ENCODE peak calls at places on chromosomes 2 and 18, in seven cellular contexts. N, T, Y, M, V, E and G are unnamed samples.

GRCh38 chr18:48868468-48869466 is 82.0 kb downstream of the SMAD7 start:
- DNase-seq in N (no peak), T (peak; percentile 62), Y (peak; percentile 35), E (no peak), M (no peak), V (no peak), G (no peak)

GRCh38 chr2:48113767-48114166 is 207.5 kb upstream of the FBXO11 start:
- DNase-seq in V (no peak), T (no peak), M (no peak), N (no peak), E (no peak), Y (no peak), G (no peak)

GRCh38 chr2:120988741-120989555 is 253.3 kb downstream of the GLI2 start:
- DNase-seq in V (no peak), T (no peak), M (no peak), Y (no peak), E (no peak), N (no peak), G (no peak)

GRCh38 chr18:24868331-24868730 is 407.9 kb downstream of the HRH4 start:
- DNase-seq in V (no peak), T (no peak), N (no peak), M (no peak), Y (peak; percentile 8), E (no peak), G (no peak)

GRCh38 chr2:8146329-8147048 is 535.4 kb upstream of the ID2 start:
- DNase-seq in N (no peak), M (no peak), V (no peak), E (no peak), Y (no peak), T (no peak), G (no peak)

GRCh38 chr2:160742679-160743078 is 249.1 kb upstream of the RBMS1 start:
- DNase-seq in V (no peak), M (no peak), E (no peak), N (no peak), Y (peak; percentile 67), T (peak; percentile 49), G (no peak)

GRCh38 chr2:100877555-100877954 is 57.6 kb downstream of the NPAS2 start:
- DNase-seq in N (no peak), V (no peak), E (no peak), T (no peak), Y (peak; percentile 59), M (peak; percentile 58), G (no peak)

GRCh38 chr2:236162031-236162803 is 6.0 kb downstream of the GBX2 start:
- DNase-seq in N (peak; percentile 28), Y (no peak), V (peak; percentile 74), T (no peak), E (no peak), M (no peak), G (no peak)

GRCh38 chr2:213152065-213152794 is 818 bp upstream of the IKZF2 start:
- DNase-seq in M (peak; percentile 77), N (peak; percentile 85), V (peak; percentile 66), T (peak; percentile 75), Y (peak; percentile 90), E (peak; percentile 54), G (peak; percentile 73)

GRCh38 chr2:75561566-75562512 is 1.1 kb upstream of the EVA1A start:
- DNase-seq in M (no peak), E (peak; percentile 66), V (no peak), Y (peak; percentile 74), N (no peak), T (no peak), G (no peak)

GRCh38 chr2:27003003-27003402 is 29.8 kb upstream of the TMEM214 start:
- DNase-seq in E (no peak), N (no peak), Y (peak; percentile 85), V (no peak), T (no peak), M (no peak), G (no peak)

GRCh38 chr18:70291295-70291574 is 2.4 kb downstream of the SOCS6 start:
- DNase-seq in T (no peak), Y (no peak), E (no peak), M (no peak), V (no peak), N (no peak), G (no peak)

GRCh38 chr2:190781604-190782198 is 98.9 kb upstream of the GLS start:
- DNase-seq in M (peak; percentile 53), T (no peak), N (peak; percentile 71), Y (peak; percentile 79), E (no peak), V (peak; percentile 77), G (no peak)

GRCh38 chr18:74290831-74291770 is 662 bp downstream of the CYB5A start:
- DNase-seq in T (peak; percentile 79), N (peak; percentile 72), Y (no peak), E (peak; percentile 75), M (no peak), V (peak; percentile 85), G (no peak)

GRCh38 chr2:216373896-216374295 is 1.6 kb upstream of the MARCHF4 start:
- DNase-seq in N (no peak), V (no peak), T (no peak), M (no peak), Y (no peak), E (no peak), G (no peak)

GRCh38 chr2:216371756-216372702 is at the start of gene MARCHF4:
- DNase-seq in E (peak; percentile 64), V (peak; percentile 93), T (peak; percentile 65), N (peak; percentile 74), M (peak; percentile 78), Y (peak; percentile 93), G (peak; percentile 88)

GRCh38 chr2:216369821-216370220 is 2.5 kb downstream of the MARCHF4 start:
- DNase-seq in Y (no peak), M (no peak), N (no peak), E (no peak), T (no peak), V (no peak), G (no peak)

GRCh38 chr2:216372761-216373291 is 543 bp upstream of the MARCHF4 start:
- DNase-seq in V (no peak), Y (peak; percentile 88), M (no peak), E (peak; percentile 81), T (no peak), N (no peak), G (no peak)

GRCh38 chr2:216370961-216371633 is 1.2 kb downstream of the MARCHF4 start:
- DNase-seq in M (no peak), Y (peak; percentile 65), V (peak; percentile 75), N (no peak), E (no peak), T (no peak), G (no peak)
- H3K4me1 ChIP-seq in M (peaks cover 12% of the 10 kb centered on the region), Y (peaks cover 47% of the 10 kb centered on the region), V (peaks cover 21% of the 10 kb centered on the region), N (no peaks in the 10 kb centered on the region), E (peaks cover 39% of the 10 kb centered on the region), T (peaks cover 19% of the 10 kb centered on the region), G (peaks cover 34% of the 10 kb centered on the region)

GRCh38 chr2:239300242-239300641 is 100.6 kb downstream of the HDAC4 start:
- DNase-seq in V (no peak), T (no peak), N (peak; percentile 65), Y (no peak), M (peak; percentile 13), E (no peak), G (peak; percentile 11)
- H3K4me1 ChIP-seq in V (peaks cover 20% of the 10 kb centered on the region), T (peaks cover 15% of the 10 kb centered on the region), N (no peaks in the 10 kb centered on the region), Y (peaks cover 9% of the 10 kb centered on the region), M (peaks cover 29% of the 10 kb centered on the region), E (no peaks in the 10 kb centered on the region), G (no peaks in the 10 kb centered on the region)

GRCh38 chr2:172102858-172103359 is at the start of gene DLX2:
- DNase-seq in N (peak; percentile 82), E (peak; percentile 93), V (peak; percentile 98), T (peak; percentile 85), M (peak; percentile 72), Y (peak; percentile 97), G (peak; percentile 90)
- H3K4me1 ChIP-seq in N (no peaks in the 10 kb centered on the region), E (peaks cover 32% of the 10 kb centered on the region), V (peaks cover 41% of the 10 kb centered on the region), T (peaks cover 75% of the 10 kb centered on the region), M (peaks cover 16% of the 10 kb centered on the region), Y (peaks cover 18% of the 10 kb centered on the region), G (peaks cover 18% of the 10 kb centered on the region)

DNA sequence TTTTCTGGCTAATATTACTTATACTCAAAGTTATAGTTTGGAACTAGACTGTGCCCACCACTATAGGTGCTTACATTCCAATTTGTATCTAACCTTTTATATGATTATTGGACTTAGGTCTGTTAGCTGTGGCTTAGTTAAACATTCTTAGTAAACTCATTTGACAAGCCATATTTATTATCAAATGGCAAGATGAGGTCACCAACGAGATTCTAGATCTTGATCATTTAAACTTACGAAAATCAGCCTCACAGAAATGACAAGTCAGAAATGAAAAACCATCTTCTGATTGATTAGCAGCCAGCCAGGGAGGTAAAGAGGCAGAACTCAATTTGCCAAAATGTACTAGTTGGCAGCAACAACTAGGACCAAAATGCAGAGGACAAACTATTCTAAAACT is 100.4 kb upstream of the STK17B start:
- DNase-seq in Y (no peak), M (no peak), N (no peak), T (no peak), E (no peak), V (no peak), G (no peak)
- H3K4me1 ChIP-seq in Y (peaks cover 38% of the 10 kb centered on the region), M (peaks cover 28% of the 10 kb centered on the region), N (no peaks in the 10 kb centered on the region), T (peaks cover 57% of the 10 kb centered on the region), E (peaks cover 43% of the 10 kb centered on the region), V (no peaks in the 10 kb centered on the region), G (peaks cover 34% of the 10 kb centered on the region)

DNA sequence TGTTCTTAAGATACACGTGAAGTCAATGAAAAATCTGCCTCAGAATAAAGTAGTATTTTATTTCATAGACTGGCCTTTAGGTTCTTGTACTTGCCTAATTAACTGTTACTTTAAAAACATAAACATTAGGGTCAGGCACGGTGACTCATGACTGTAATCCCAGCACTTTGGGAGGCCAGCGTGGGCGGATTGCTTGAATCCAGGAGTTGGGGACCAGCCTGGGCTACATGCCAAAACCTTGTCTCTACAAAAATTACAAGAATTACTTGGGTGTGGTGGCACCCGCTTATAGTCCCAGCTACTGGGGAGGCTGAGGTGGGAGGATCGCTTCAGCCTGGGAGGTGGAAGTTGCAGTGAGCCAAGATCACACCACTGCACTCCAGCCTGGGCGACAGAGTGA is 16.0 kb upstream of the SNORC start:
- DNase-seq in V (no peak), N (no peak), Y (peak; percentile 79), M (peak; percentile 51), T (peak; percentile 70), E (peak; percentile 92), G (peak; percentile 82)
- H3K4me1 ChIP-seq in V (no peaks in the 10 kb centered on the region), N (no peaks in the 10 kb centered on the region), Y (peaks cover 14% of the 10 kb centered on the region), M (no peaks in the 10 kb centered on the region), T (peaks cover 9% of the 10 kb centered on the region), E (peaks cover 53% of the 10 kb centered on the region), G (peaks cover 13% of the 10 kb centered on the region)